ENCODE peak calls at places on chromosomes 11 and 22, in six cellular contexts. E, F, M, B, X and C are unnamed samples.
A peak's percentile ranks its signal among the peaks of the same experiment; 100 is the strongest.

GRCh38 chr11:75147191-75147874 is 3.6 kb upstream of the SLCO2B1 start:
- DNase-seq in F (no peak), E (no peak), M (no peak), X (no peak), B (no peak), C (no peak)

GRCh38 chr11:127006311-127006710 is 5.7 kb upstream of the KIRREL3 start:
- DNase-seq in F (no peak), B (no peak), M (no peak), X (no peak), E (no peak), C (no peak)

GRCh38 chr11:76054330-76054729 is 152.0 kb downstream of the WNT11 start:
- DNase-seq in X (no peak), F (no peak), M (no peak), E (no peak), B (no peak), C (no peak)

GRCh38 chr22:47395481-47395880 is 633.0 kb downstream of the TBC1D22A start:
- DNase-seq in B (no peak), E (no peak), X (no peak), M (no peak), F (no peak), C (no peak)

GRCh38 chr11:31959711-31960110 is 131.2 kb upstream of the RCN1 start:
- DNase-seq in X (no peak), E (no peak), B (no peak), M (no peak), F (no peak), C (no peak)

GRCh38 chr22:38080847-38081635 is 2.9 kb downstream of the SLC16A8 start:
- DNase-seq in B (no peak), F (no peak), E (no peak), M (peak; percentile 75), X (no peak), C (no peak)

GRCh38 chr22:23071163-23072034 is 1.1 kb downstream of the GNAZ start:
- DNase-seq in X (no peak), M (no peak), B (no peak), F (no peak), E (no peak), C (no peak)

GRCh38 chr11:129313588-129314288 is 61.9 kb upstream of the BARX2 start:
- DNase-seq in M (no peak), F (no peak), B (no peak), X (no peak), E (no peak), C (no peak)

GRCh38 chr22:43789452-43789851 is 22.7 kb downstream of the EFCAB6 start:
- DNase-seq in X (no peak), M (no peak), B (no peak), E (no peak), F (no peak), C (no peak)

GRCh38 chr11:30889116-30889765 is 303.1 kb upstream of the MPPED2 start:
- DNase-seq in F (no peak), M (no peak), E (no peak), B (no peak), X (no peak), C (no peak)

GRCh38 chr11:64378335-64378884 is 19.4 kb downstream of the RPS6KA4 start:
- DNase-seq in F (no peak), X (no peak), B (no peak), E (no peak), M (no peak), C (no peak)

GRCh38 chr11:134414036-134414731 is 2.1 kb upstream of the B3GAT1 start:
- DNase-seq in E (no peak), F (no peak), X (no peak), B (no peak), M (no peak), C (no peak)

GRCh38 chr11:46527586-46527985 is 66.2 kb downstream of the AMBRA1 start:
- DNase-seq in M (no peak), E (no peak), F (no peak), B (no peak), X (no peak), C (no peak)

GRCh38 chr11:131744847-131745246 is 374.4 kb downstream of the NTM start:
- DNase-seq in M (no peak), B (no peak), X (no peak), E (no peak), F (no peak), C (no peak)

GRCh38 chr11:11856638-11857037 is 14.9 kb downstream of the USP47 start:
- DNase-seq in X (no peak), M (no peak), E (no peak), B (no peak), F (peak; percentile 52), C (no peak)

GRCh38 chr22:17638432-17639237 is at the start of gene BCL2L13:
- DNase-seq in M (peak; percentile 95), F (peak; percentile 57), E (peak; percentile 89), B (peak; percentile 96), X (peak; percentile 92), C (peak; percentile 85)
- TF ChIP-seq TAF1 in M (peak; percentile 95), F (peak; percentile 95), E (peak; percentile 92), B (peak; percentile 100), X (peak; percentile 98), C (peak; percentile 88)

GRCh38 chr22:27241430-27242110 is 560.0 kb downstream of the MN1 start:
- DNase-seq in M (no peak), X (no peak), B (no peak), E (no peak), F (no peak), C (no peak)

GRCh38 chr22:27244328-27244727 is 557.2 kb downstream of the MN1 start:
- DNase-seq in X (no peak), F (no peak), E (no peak), M (no peak), B (no peak), C (no peak)

GRCh38 chr22:27242474-27242873 is 559.1 kb downstream of the MN1 start:
- DNase-seq in E (no peak), X (no peak), B (no peak), M (no peak), F (no peak), C (no peak)

GRCh38 chr22:27242111-27242436 is 559.5 kb downstream of the MN1 start:
- DNase-seq in E (no peak), B (no peak), M (no peak), F (no peak), X (no peak), C (no peak)

GRCh38 chr22:27242917-27243589 is 558.5 kb downstream of the MN1 start:
- DNase-seq in F (no peak), E (no peak), B (no peak), X (no peak), M (no peak), C (no peak)
- TF ChIP-seq POLR2AphosphoS5 in F (no peak), E (no peak), B (no peak), X (no peak), M (no peak), C (no peak)

DNA sequence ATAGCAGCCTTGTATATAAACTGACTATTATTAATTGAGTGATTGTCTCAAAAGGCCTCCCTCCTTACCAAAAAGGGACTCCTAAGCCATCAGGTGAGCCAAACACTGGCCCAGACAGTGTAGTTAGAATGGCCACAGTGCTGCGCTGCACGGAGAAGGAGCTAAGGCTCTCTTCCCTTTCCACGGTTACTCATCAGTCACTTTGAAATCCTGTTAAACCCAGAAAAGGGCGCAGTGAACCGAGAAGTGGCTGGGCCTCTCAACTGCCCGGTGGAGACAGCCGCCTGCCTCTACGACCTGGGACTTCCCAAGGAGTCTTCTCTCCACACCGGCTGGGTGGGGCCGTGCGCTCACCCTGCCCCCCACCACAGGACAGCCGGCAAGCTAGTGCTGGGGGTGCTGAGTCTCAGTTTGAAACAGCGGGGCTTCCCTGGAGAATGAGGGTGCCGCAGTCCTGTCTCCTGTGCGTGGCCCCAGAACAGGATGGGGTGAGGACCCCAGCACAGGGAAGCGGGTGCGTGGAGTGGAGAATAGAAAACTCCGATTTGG is 1.3 kb downstream of the MYH9 start:
- DNase-seq in E (no peak), B (no peak), F (peak; percentile 63), X (no peak), M (no peak), C (peak; percentile 60)
- TF ChIP-seq POLR2A in E (peak; percentile 61), B (no peak), F (no peak), X (no peak), M (no peak), C (no peak)

GRCh38 chr11:532512-533048 is 2.8 kb downstream of the HRAS start:
- DNase-seq in B (no peak), X (no peak), F (no peak), M (no peak), E (no peak), C (no peak)
- TF ChIP-seq TAF1 in B (no peak), X (no peak), F (no peak), M (no peak), E (no peak), C (no peak)

GRCh38 chr11:45079075-45079444 is 67.4 kb upstream of the PRDM11 start:
- DNase-seq in B (no peak), X (no peak), E (no peak), M (no peak), F (no peak), C (no peak)

GRCh38 chr11:45076761-45077160 is 69.7 kb upstream of the PRDM11 start:
- DNase-seq in E (no peak), M (no peak), X (no peak), F (no peak), B (no peak), C (no peak)

GRCh38 chr11:45079567-45079942 is 66.9 kb upstream of the PRDM11 start:
- DNase-seq in F (no peak), E (no peak), X (no peak), B (no peak), M (no peak), C (no peak)

GRCh38 chr11:45079943-45080719 is 66.3 kb upstream of the PRDM11 start:
- DNase-seq in X (no peak), B (no peak), E (peak; percentile 57), M (no peak), F (no peak), C (peak; percentile 47)

DNA sequence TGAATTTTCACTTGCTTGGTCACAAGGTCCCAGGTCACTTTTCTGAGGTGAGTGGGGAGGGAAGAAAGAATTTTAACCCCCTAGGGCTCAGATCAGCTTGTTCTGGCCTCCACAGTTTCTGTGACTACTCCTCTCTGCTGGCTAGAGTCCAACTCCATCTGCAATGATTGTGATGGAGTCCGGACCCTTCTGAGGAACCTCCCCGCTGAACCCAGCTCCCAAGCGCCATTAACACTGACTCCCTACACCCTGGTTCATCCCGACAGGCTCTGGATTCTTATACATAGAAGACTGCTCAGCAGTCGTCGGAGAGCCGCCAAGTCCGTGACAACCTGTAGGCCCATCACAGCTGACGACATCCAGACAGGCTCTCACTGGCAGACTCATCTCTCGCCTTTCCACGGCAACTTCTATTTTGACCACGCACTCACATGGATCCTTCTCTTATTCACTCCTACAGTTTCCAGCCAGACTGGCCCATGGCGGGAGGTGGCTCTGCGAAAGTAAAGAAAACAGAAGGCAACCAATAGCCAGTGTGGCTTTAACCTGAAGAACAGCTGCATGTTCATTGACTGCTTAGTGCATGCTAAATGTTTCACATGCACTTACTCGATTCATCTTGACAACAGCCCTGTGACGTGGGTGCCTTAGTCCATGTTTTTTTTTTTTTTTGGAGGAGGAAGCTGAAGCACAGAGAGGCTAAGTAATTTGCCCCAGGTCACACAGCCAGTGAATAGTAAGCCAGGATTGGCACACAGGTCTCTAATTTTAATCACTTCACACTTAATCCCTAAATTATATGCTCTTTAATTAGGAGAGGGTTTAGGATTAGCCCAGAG is 68.0 kb upstream of the PRDM11 start:
- DNase-seq in B (no peak), F (no peak), E (no peak), M (no peak), X (no peak), C (no peak)
- TF ChIP-seq POLR2AphosphoS5 in B (no peak), F (no peak), E (no peak), M (no peak), X (no peak), C (no peak)